ENCODE peak calls at places on chromosomes 5 and 9, in four cellular contexts. A is A549, X is K562, S is HepG2. L is an unnamed sample.

GRCh38 chr5:41648976-41649375 is 138.6 kb upstream of the PLCXD3 start:
- DNase-seq in A (no peak), X (no peak), S (no peak), L (peak)

GRCh38 chr5:39775458-39776365 is 350.9 kb upstream of the DAB2 start:
- DNase-seq in A (peak), X (no peak), S (no peak), L (peak)

GRCh38 chr5:92403308-92403707 is 1020.2 kb upstream of the ARRDC3 start:
- DNase-seq in A (no peak), X (no peak), S (no peak), L (no peak)

GRCh38 chr5:40736103-40736875 is 19.5 kb downstream of the TTC33 start:
- DNase-seq in A (peak), X (peak), S (peak), L (peak)

GRCh38 chr5:174735498-174736350 is 11.3 kb downstream of the MSX2 start:
- DNase-seq in A (peak), X (peak), S (peak), L (no peak)

GRCh38 chr9:18905883-18906649 is 126.9 kb downstream of the SAXO1 start:
- DNase-seq in A (no peak), X (no peak), S (no peak), L (peak)

GRCh38 chr9:84354035-84354434 is 13.5 kb upstream of the SLC28A3 start:
- DNase-seq in A (no peak), X (no peak), S (no peak), L (no peak)

GRCh38 chr5:172901012-172901780 is 58.0 kb upstream of the RPL26L1 start:
- DNase-seq in A (peak), X (peak), S (peak), L (peak)

GRCh38 chr5:171413153-171413910 is 6.1 kb upstream of the FGF18 start:
- DNase-seq in A (no peak), X (no peak), S (no peak), L (no peak)

GRCh38 chr5:76716456-76717157 is 681 bp downstream of the F2R start:
- DNase-seq in A (peak), X (peak), S (no peak), L (no peak)

GRCh38 chr5:76715484-76715733 is 517 bp upstream of the F2R start:
- DNase-seq in A (no peak), X (no peak), S (no peak), L (no peak)

GRCh38 chr5:76717222-76718083 is 1.5 kb downstream of the F2R start:
- DNase-seq in A (no peak), X (peak), S (no peak), L (no peak)

GRCh38 chr5:76715734-76716455 is at the start of gene F2R:
- DNase-seq in A (peak), X (peak), S (peak), L (peak)

DNA sequence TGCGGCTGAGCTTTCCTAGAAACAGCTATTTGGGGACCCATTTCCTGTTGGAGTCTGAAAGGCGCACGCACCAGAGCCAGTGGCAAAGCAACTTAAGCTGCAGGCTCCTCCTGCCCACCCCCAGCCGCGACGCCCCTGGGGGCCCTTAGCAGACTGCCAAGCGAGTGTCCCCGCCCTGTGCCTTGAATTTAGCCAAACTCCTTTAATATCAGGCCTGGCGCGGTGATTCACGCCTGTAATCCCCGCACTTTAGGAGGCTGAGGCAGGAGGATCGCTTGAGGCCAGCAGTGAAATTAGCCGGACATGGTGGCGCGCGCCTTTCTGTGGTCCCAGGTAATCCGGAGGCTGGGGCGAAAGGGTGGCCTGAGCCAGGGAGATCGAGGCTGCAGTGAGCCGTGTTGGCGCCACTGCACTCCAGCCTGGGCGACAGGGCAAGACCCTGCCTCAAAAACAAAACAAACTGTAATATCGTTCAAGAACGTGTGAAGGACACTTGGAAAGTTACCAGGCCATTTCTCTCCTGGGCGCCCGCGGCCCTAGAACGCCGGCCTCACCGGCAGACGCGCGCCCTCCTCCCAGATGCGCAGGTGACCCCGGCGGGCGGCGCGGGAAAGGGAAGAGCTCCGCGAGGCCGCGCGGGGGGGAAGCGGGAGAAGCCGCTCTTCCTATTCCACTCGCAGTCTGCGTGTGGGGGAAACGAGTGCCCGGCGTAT is 999 bp upstream of the F2R start:
- DNase-seq in A (no peak), X (no peak), S (no peak), L (no peak)
- TF ChIP-seq MAZ in A (no peak), X (no peak), S (no peak), L (no peak)

GRCh38 chr5:28402590-28403301 is 1364.4 kb upstream of the CDH9 start:
- DNase-seq in A (no peak), X (no peak), S (no peak), L (no peak)

GRCh38 chr5:28408186-28408585 is 1369.8 kb upstream of the CDH9 start:
- DNase-seq in A (peak), X (no peak), S (no peak), L (no peak)

GRCh38 chr5:28404363-28405071 is 1366.1 kb upstream of the CDH9 start:
- DNase-seq in A (no peak), X (no peak), S (no peak), L (no peak)

GRCh38 chr5:28400076-28400475 is 1361.7 kb upstream of the CDH9 start:
- DNase-seq in A (no peak), X (no peak), S (no peak), L (no peak)

DNA sequence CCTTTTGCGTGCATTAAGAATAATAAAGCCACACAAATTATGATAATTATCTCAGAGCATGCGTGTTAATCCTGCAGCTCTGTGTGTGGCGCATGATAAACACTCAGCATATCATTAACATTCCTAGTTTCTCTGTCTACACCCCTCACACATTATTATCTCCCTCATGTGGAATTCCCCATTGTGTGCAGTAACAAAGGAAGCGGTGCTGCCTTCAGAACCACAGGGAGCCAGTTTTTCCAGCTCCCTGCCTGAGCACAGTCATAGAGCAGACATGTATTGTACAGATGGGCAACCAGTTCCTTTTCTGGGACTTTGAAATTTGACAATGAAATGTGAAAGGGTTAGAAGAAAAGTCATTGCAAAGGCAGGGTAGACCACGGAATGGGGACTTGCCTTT is 1365.5 kb upstream of the CDH9 start:
- DNase-seq in A (no peak), X (no peak), S (no peak), L (no peak)
- TF ChIP-seq MAZ in A (no peak), X (no peak), S (no peak), L (no peak)

GRCh38 chr9:126607731-126608130 is 6.0 kb upstream of the LMX1B start:
- DNase-seq in A (no peak), X (no peak), S (no peak), L (no peak)

GRCh38 chr9:126608551-126608950 is 5.2 kb upstream of the LMX1B start:
- DNase-seq in A (no peak), X (no peak), S (no peak), L (no peak)

GRCh38 chr9:126611188-126611587 is 2.5 kb upstream of the LMX1B start:
- DNase-seq in A (no peak), X (no peak), S (no peak), L (no peak)

GRCh38 chr9:126609711-126610388 is 3.9 kb upstream of the LMX1B start:
- DNase-seq in A (no peak), X (no peak), S (no peak), L (no peak)

DNA sequence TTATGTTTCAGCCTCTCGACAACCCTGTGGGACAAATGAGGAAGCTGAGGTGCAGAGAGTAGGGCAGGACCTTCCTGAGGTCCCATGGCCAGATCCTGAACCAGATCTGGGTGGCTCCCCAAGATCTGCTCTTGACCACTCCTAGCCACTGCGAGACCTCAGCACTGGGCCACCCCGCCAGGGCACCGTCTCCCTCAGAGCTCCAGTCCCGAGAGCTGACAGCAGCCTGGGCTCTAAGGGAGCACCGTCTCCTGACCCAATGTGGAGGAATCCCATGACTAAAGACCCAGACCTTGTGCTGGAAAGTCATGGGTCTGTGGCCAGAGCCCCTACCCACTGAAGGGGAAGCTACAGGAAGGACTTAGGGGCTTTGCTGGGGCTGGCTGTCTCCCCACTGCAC is 4.5 kb upstream of the LMX1B start:
- DNase-seq in A (no peak), X (no peak), S (no peak), L (no peak)
- TF ChIP-seq MAZ in A (no peak), X (no peak), S (no peak), L (no peak)

GRCh38 chr5:65867509-65868195 is 58.7 kb upstream of the ERBIN start:
- DNase-seq in A (no peak), X (no peak), S (peak), L (peak)
- TF ChIP-seq MAZ in A (no peak), X (no peak), S (no peak), L (no peak)

GRCh38 chr5:56607074-56607473 is 208.3 kb upstream of the MAP3K1 start:
- DNase-seq in A (no peak), X (no peak), S (no peak), L (peak)

GRCh38 chr5:56606202-56606601 is 209.1 kb upstream of the MAP3K1 start:
- DNase-seq in A (no peak), X (no peak), S (no peak), L (no peak)

GRCh38 chr5:56608216-56608925 is 207.0 kb upstream of the MAP3K1 start:
- DNase-seq in A (no peak), X (no peak), S (no peak), L (peak)

GRCh38 chr5:56610093-56610698 is 205.2 kb upstream of the MAP3K1 start:
- DNase-seq in A (no peak), X (no peak), S (no peak), L (no peak)

GRCh38 chr5:56607551-56607950 is 207.8 kb upstream of the MAP3K1 start:
- DNase-seq in A (no peak), X (no peak), S (no peak), L (peak)
- TF ChIP-seq MAZ in A (no peak), X (no peak), S (no peak), L (no peak)

L was measured in IMR-90.